ENCODE peak calls at places on chromosomes 5 and 9, in six cellular contexts. V is GM20000, A is fibroblast of mammary gland, D is mucosa of descending colon, B is progenitor cell of endocrine pancreas, W is psoas muscle. L is an unnamed sample.

GRCh38 chr9:78292716-78293497 is 4.0 kb upstream of the PSAT1 start:
- DNase-seq in W (no peak), A (no peak), D (no peak), V (no peak), B (no peak), L (no peak)

GRCh38 chr9:94895668-94896067 is 169.2 kb downstream of the AOPEP start:
- DNase-seq in D (no peak), B (no peak), A (no peak), W (no peak), V (no peak), L (no peak)

GRCh38 chr5:39992617-39993203 is 567.9 kb upstream of the DAB2 start:
- DNase-seq in V (no peak), B (no peak), D (no peak), A (peak), W (no peak), L (no peak)

GRCh38 chr9:112311497-112311896 is 21.9 kb downstream of the PTBP3 start:
- DNase-seq in D (no peak), V (no peak), B (no peak), A (no peak), W (no peak), L (no peak)

GRCh38 chr9:131366745-131367401 is 27.0 kb upstream of the PRRC2B start:
- DNase-seq in D (no peak), V (no peak), W (no peak), B (peak), A (peak), L (no peak)

GRCh38 chr5:159022178-159022556 is 77.5 kb downstream of the EBF1 start:
- DNase-seq in D (no peak), A (peak), V (no peak), W (peak), B (no peak), L (no peak)

GRCh38 chr9:114140401-114140800 is 14.9 kb upstream of the COL27A1 start:
- DNase-seq in A (no peak), B (no peak), D (no peak), V (no peak), W (no peak), L (no peak)

GRCh38 chr5:127665641-127666040 is 16.8 kb downstream of the CTXN3 start:
- DNase-seq in V (no peak), D (no peak), W (no peak), A (peak), B (no peak), L (no peak)

GRCh38 chr5:171158581-171158980 is 150.5 kb upstream of the TLX3 start:
- DNase-seq in W (no peak), D (no peak), A (no peak), B (no peak), V (no peak), L (no peak)

GRCh38 chr5:163649522-163649921 is 144.1 kb downstream of the MAT2B start:
- DNase-seq in V (no peak), D (no peak), A (peak), W (no peak), B (no peak), L (no peak)

GRCh38 chr9:126638571-126639132 is 24.9 kb downstream of the LMX1B start:
- DNase-seq in W (no peak), V (no peak), D (no peak), A (no peak), B (no peak), L (no peak)

GRCh38 chr9:129436751-129437625 is 183.9 kb downstream of the C9orf50 start:
- DNase-seq in D (peak), W (peak), V (no peak), A (no peak), B (no peak), L (no peak)

GRCh38 chr5:42036379-42036778 is 111.3 kb downstream of the FBXO4 start:
- DNase-seq in B (no peak), W (no peak), V (no peak), D (no peak), A (no peak), L (no peak)

GRCh38 chr5:17056056-17056690 is 120.1 kb upstream of the MYO10 start:
- DNase-seq in V (no peak), A (peak), D (no peak), B (no peak), W (no peak), L (no peak)

GRCh38 chr9:110731437-110732028 is 62.9 kb downstream of the MUSK start:
- DNase-seq in D (no peak), W (no peak), V (no peak), A (no peak), B (no peak), L (no peak)

GRCh38 chr5:169628891-169629290 is 8.2 kb upstream of the DOCK2 start:
- DNase-seq in V (no peak), A (peak), B (no peak), W (no peak), D (no peak), L (no peak)

GRCh38 chr5:81971694-81972495 is at the start of gene ATG10:
- DNase-seq in B (peak), W (peak), V (peak), D (peak), A (peak), L (peak)

GRCh38 chr5:95114305-95114704 is 170.6 kb downstream of the MCTP1 start:
- DNase-seq in A (no peak), B (no peak), D (no peak), W (no peak), V (no peak), L (no peak)

GRCh38 chr5:97163360-97163764 is 19.7 kb downstream of the RIOK2 start:
- DNase-seq in D (no peak), V (no peak), B (no peak), A (peak), W (no peak), L (no peak)

GRCh38 chr9:96532173-96532572 is 82.2 kb downstream of the HABP4 start:
- DNase-seq in W (no peak), A (no peak), D (no peak), B (no peak), V (no peak), L (no peak)

GRCh38 chr9:137820161-137820855 is 57.3 kb upstream of the CACNA1B start:
- DNase-seq in V (no peak), D (no peak), W (no peak), B (no peak), A (peak), L (no peak)

GRCh38 chr9:36163049-36163839 is 5.9 kb upstream of the CCIN start:
- DNase-seq in B (no peak), A (peak), V (no peak), W (peak), D (peak), L (no peak)

GRCh38 chr5:77926337-77926736 is 150.2 kb upstream of the TBCA start:
- DNase-seq in B (no peak), A (no peak), W (no peak), D (no peak), V (no peak), L (no peak)

GRCh38 chr9:20781086-20781485 is 97.0 kb downstream of the FOCAD start:
- DNase-seq in D (no peak), A (no peak), W (no peak), B (no peak), V (no peak), L (no peak)

GRCh38 chr5:116437922-116438578 is 136.6 kb downstream of the SEMA6A start:
- DNase-seq in V (no peak), W (no peak), D (no peak), B (no peak), A (no peak), L (no peak)

GRCh38 chr5:60687927-60688720 is 11.8 kb downstream of the DEPDC1B start:
- DNase-seq in V (peak), D (no peak), W (no peak), A (peak), B (no peak), L (no peak)

GRCh38 chr5:120108586-120109254 is 355.4 kb upstream of the PRR16 start:
- DNase-seq in V (no peak), A (peak), D (no peak), B (no peak), W (no peak), L (no peak)

GRCh38 chr5:75610201-75610600 is 1.1 kb upstream of the ANKDD1B start:
- DNase-seq in W (no peak), V (no peak), B (no peak), D (no peak), A (no peak), L (no peak)

GRCh38 chr5:73692981-73693380 is 67.0 kb downstream of the ARHGEF28 start:
- DNase-seq in A (no peak), B (no peak), W (no peak), D (no peak), V (no peak), L (no peak)

GRCh38 chr5:42943931-42944631 is 96.0 kb downstream of the ANXA2R start:
- DNase-seq in B (no peak), V (no peak), D (no peak), W (no peak), A (no peak), L (no peak)

GRCh38 chr9:115985657-115986056 is 167.9 kb upstream of the PAPPA start:
- DNase-seq in A (no peak), D (no peak), B (no peak), V (no peak), W (no peak), L (no peak)

GRCh38 chr5:97076098-97076497 is 66.3 kb downstream of the LIX1 start:
- DNase-seq in D (no peak), V (no peak), B (no peak), W (no peak), A (no peak), L (no peak)

GRCh38 chr9:96441798-96442445 is 8.0 kb upstream of the HABP4 start:
- DNase-seq in V (peak), W (no peak), B (no peak), D (no peak), A (peak), L (peak)

DNA sequence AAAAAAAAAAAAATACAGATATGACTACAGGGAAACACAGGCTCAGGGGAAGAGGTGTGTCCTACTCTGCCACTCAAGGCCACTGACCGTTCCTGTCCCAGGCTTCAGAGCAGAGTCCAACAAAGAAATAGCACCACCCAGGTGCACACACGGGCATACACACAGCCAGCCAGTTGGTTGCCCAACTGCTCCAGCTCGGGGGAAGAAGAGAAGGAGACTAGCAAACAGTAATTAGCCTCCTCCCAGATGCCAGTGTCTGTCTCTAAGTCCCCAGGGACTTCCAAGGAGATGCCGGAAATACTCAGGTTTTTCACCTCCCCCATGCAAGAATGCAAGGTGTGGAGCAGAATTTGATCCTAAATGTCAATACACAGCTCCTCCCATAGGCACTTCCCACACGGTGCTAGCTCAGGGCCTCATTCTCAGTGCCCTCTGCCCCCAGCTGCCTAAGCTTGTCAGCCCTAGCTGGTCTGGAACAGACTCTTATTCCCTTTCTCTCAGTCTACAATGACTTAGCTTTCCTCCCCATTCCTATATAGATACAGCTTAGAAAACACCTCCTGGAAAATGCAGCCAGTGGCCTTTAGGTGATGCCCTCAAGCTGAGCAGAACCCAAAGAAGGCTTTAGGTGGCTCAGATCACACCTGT is 1.7 kb downstream of the MYORG start:
- DNase-seq in D (peak), A (no peak), V (no peak), W (no peak), B (no peak), L (no peak)
- TF ChIP-seq CTCF in D (no peak), A (no peak), V (no peak), W (no peak), B (no peak), L (no peak)

DNA sequence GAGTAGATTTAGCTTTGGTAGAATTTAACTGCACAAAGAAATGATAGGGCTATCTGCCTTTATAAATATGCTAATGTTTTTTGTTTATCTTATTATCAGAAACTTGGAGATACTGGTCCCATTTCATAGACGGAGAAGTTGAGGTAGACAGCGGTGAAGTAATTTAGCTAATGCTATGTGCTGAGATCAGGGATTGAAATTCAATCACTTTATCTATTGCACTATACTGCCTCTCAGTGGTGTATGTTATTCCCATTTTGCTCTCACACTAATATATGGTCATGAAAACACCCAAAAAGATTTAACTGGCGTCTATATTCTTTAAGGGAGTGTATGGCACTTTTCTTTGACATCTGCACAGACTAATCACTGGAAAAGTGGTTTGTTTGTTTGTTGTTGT is 725.9 kb upstream of the WWC1 start:
- DNase-seq in A (peak), W (no peak), B (no peak), V (no peak), D (no peak), L (no peak)
- TF ChIP-seq CTCF in A (peak), W (no peak), B (peak), V (no peak), D (no peak), L (peak)

GRCh38 chr5:14193496-14193895 is 50.4 kb downstream of the TRIO start:
- DNase-seq in W (no peak), D (no peak), A (peak), V (no peak), B (no peak), L (no peak)

GRCh38 chr5:14191325-14191724 is 48.2 kb downstream of the TRIO start:
- DNase-seq in B (no peak), D (no peak), A (no peak), V (no peak), W (no peak), L (no peak)

GRCh38 chr5:14199902-14200301 is 56.8 kb downstream of the TRIO start:
- DNase-seq in W (no peak), V (no peak), D (no peak), B (no peak), A (no peak), L (no peak)

GRCh38 chr5:14197056-14197455 is 53.9 kb downstream of the TRIO start:
- DNase-seq in A (no peak), V (no peak), B (no peak), D (no peak), W (no peak), L (no peak)

GRCh38 chr5:14195588-14195987 is 52.4 kb downstream of the TRIO start:
- DNase-seq in A (no peak), B (no peak), V (no peak), W (no peak), D (no peak), L (no peak)
- TF ChIP-seq CTCF in A (no peak), B (no peak), V (no peak), W (no peak), D (no peak), L (no peak)

GRCh38 chr5:135745897-135746500 is 88.5 kb upstream of the SLC25A48 start:
- DNase-seq in D (no peak), W (no peak), V (no peak), A (no peak), B (no peak), L (no peak)

GRCh38 chr5:135753990-135754389 is 80.5 kb upstream of the SLC25A48 start:
- DNase-seq in D (no peak), A (no peak), V (no peak), W (no peak), B (no peak), L (no peak)

GRCh38 chr5:135747824-135748223 is 86.6 kb upstream of the SLC25A48 start:
- DNase-seq in W (no peak), A (no peak), D (no peak), B (no peak), V (no peak), L (no peak)

DNA sequence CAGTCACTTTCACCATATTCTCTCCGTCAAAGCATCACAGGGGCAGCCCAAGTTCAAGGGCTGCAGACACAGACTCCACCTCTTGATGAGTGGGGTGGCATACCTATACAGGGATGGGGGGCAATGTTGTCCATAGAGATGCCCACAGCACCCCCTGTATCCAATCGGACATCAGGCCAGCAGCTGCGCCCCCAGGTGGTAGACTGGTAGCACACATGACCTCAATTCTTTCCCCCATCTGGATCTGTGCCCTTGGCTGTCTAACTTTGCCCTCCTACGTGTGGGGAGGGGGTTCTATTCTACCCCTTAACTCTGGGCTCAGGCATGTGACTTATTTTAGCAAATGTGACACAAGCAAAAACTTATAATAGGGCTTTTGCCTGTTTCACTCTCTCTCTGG is 84.0 kb upstream of the SLC25A48 start:
- DNase-seq in W (no peak), B (no peak), D (no peak), A (no peak), V (no peak), L (no peak)
- TF ChIP-seq CTCF in W (no peak), B (no peak), D (no peak), A (peak), V (no peak), L (peak)

GRCh38 chr9:124769451-124770358 is 1.4 kb downstream of the NR6A1 start:
- DNase-seq in W (no peak), A (no peak), B (no peak), V (no peak), D (peak), L (no peak)

GRCh38 chr9:124773473-124774130 is 2.5 kb upstream of the NR6A1 start:
- DNase-seq in W (no peak), A (no peak), B (no peak), V (no peak), D (no peak), L (no peak)

GRCh38 chr9:124770359-124771020 is 621 bp downstream of the NR6A1 start:
- DNase-seq in A (no peak), V (peak), D (peak), W (peak), B (no peak), L (peak)

GRCh38 chr9:124771867-124772621 is 933 bp upstream of the NR6A1 start:
- DNase-seq in W (peak), A (peak), V (peak), D (peak), B (peak), L (peak)

GRCh38 chr9:124771021-124771866 is at the start of gene NR6A1:
- DNase-seq in B (peak), A (peak), D (peak), W (peak), V (peak), L (peak)
- TF ChIP-seq CTCF in B (peak), A (no peak), D (no peak), W (peak), V (peak), L (peak)

DNA sequence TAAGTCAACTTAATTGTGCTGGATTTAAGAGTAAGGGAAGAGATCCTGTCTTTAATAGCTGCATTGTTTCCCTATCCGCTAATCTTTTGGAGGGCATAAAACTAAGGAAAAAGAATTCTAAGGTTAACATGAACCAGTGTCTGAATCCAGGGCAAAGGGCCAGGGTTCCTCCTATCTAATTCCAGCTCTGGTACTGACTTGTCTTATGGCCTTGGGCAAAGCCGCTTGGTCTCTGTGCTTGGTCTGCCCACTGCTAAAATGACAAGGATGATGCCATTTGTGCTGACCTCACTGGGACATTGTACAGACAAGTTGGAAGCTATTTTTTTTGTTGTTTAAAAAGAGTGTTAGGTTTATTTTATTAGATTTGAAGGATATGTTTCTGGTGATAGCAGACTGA is 334.7 kb upstream of the PIK3R1 start:
- DNase-seq in D (no peak), B (no peak), A (no peak), W (no peak), V (no peak), L (no peak)
- TF ChIP-seq CTCF in D (no peak), B (no peak), A (no peak), W (no peak), V (no peak), L (no peak)

GRCh38 chr9:31799953-31800609 is 584.4 kb upstream of the ACO1 start:
- DNase-seq in A (peak), W (no peak), B (no peak), V (no peak), D (no peak), L (no peak)
- TF ChIP-seq CTCF in A (peak), W (peak), B (peak), V (peak), D (no peak), L (peak)

L was measured in DND-41.